ENCODE peak calls at places on chromosomes 2 and 18, in eight cellular contexts. One of them, this sample, is unnamed.
A peak's percentile ranks its signal among the peaks of the same experiment; 100 is the strongest.

GRCh38 chr18:7726522-7726921 is 159.4 kb downstream of the PTPRM start:
- DNase-seq in foreskin fibroblast: no peak
- DNase-seq in glutamatergic neuron: no peak
- DNase-seq in A549: no peak
- DNase-seq in BJ: no peak
- DNase-seq in kidney: no peak
- DNase-seq in uterus: no peak
- DNase-seq in transverse colon: no peak
- DNase-seq in this sample: no peak

GRCh38 chr2:158729873-158730620 is 65.1 kb upstream of the DAPL1 start:
- DNase-seq in BJ: no peak
- DNase-seq in uterus: no peak
- DNase-seq in transverse colon: no peak
- DNase-seq in foreskin fibroblast: no peak
- DNase-seq in A549: no peak
- DNase-seq in kidney: peak; percentile 58
- DNase-seq in glutamatergic neuron: no peak
- DNase-seq in this sample: no peak

GRCh38 chr18:37588289-37588688 is 22.7 kb upstream of the CELF4 start:
- DNase-seq in A549: no peak
- DNase-seq in BJ: no peak
- DNase-seq in transverse colon: no peak
- DNase-seq in glutamatergic neuron: no peak
- DNase-seq in kidney: no peak
- DNase-seq in foreskin fibroblast: no peak
- DNase-seq in uterus: no peak
- DNase-seq in this sample: no peak

GRCh38 chr2:227783404-227784138 is 30.1 kb upstream of the CCL20 start:
- DNase-seq in kidney: no peak
- DNase-seq in foreskin fibroblast: no peak
- DNase-seq in uterus: no peak
- DNase-seq in A549: no peak
- DNase-seq in BJ: no peak
- DNase-seq in glutamatergic neuron: no peak
- DNase-seq in transverse colon: no peak
- DNase-seq in this sample: no peak

GRCh38 chr18:34977787-34978532 is 63.3 kb upstream of the MAPRE2 start:
- DNase-seq in A549: no peak
- DNase-seq in kidney: peak; percentile 83
- DNase-seq in uterus: no peak
- DNase-seq in foreskin fibroblast: peak; percentile 51
- DNase-seq in transverse colon: peak; percentile 76
- DNase-seq in BJ: no peak
- DNase-seq in glutamatergic neuron: peak; percentile 86
- DNase-seq in this sample: peak; percentile 39

GRCh38 chr2:157793053-157793612 is 83.0 kb downstream of the ACVR1 start:
- DNase-seq in transverse colon: no peak
- DNase-seq in glutamatergic neuron: no peak
- DNase-seq in BJ: no peak
- DNase-seq in foreskin fibroblast: no peak
- DNase-seq in uterus: no peak
- DNase-seq in kidney: no peak
- DNase-seq in A549: no peak
- DNase-seq in this sample: no peak

GRCh38 chr2:74186038-74186437 is 7.4 kb upstream of the MOB1A start:
- DNase-seq in A549: no peak
- DNase-seq in uterus: no peak
- DNase-seq in BJ: no peak
- DNase-seq in transverse colon: peak; percentile 45
- DNase-seq in foreskin fibroblast: no peak
- DNase-seq in kidney: no peak
- DNase-seq in glutamatergic neuron: no peak
- DNase-seq in this sample: peak; percentile 48

GRCh38 chr2:44056947-44057346 is 61.2 kb upstream of the LRPPRC start:
- DNase-seq in BJ: no peak
- DNase-seq in A549: no peak
- DNase-seq in glutamatergic neuron: no peak
- DNase-seq in foreskin fibroblast: no peak
- DNase-seq in uterus: no peak
- DNase-seq in transverse colon: no peak
- DNase-seq in kidney: no peak
- DNase-seq in this sample: no peak

GRCh38 chr2:186365406-186365805 is 120.7 kb upstream of the ZC3H15 start:
- DNase-seq in foreskin fibroblast: no peak
- DNase-seq in transverse colon: no peak
- DNase-seq in A549: no peak
- DNase-seq in BJ: no peak
- DNase-seq in uterus: no peak
- DNase-seq in kidney: no peak
- DNase-seq in glutamatergic neuron: no peak
- DNase-seq in this sample: no peak

DNA sequence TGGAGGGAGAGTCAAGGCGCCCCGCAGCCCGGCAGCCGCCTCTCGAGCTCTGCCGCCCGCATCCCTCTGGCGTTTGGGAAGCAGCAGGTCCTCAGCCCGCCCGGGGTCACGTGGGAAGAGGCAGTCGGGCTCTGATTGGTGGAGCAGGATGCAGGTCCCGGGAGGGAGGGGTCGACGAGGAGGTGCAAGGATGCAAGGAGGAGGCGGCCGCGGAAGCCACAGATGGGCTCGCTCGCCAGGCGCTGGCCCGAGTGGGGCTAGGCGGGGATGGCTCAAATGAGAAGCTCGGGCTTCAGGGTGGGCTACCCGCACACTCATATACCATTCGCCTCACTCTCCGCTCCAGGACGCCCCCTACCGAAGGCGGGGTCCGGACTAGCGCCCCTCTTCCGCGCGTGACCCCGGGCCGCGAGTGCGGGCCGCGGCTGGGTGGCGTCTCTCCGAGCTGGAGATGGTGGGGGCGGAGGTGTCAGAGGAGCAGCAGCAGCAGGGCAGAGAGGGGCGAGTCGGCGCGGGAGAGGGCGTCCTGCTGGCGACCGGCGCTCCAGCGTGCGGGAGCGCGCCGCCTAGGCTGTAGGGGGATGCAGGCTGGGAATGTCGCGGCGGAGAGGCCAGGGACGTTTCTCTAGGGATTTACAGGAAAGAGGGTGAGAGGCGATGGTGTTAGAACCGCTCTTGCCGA is at the start of gene TMEFF2:
- DNase-seq in uterus: peak; percentile 49
- DNase-seq in kidney: peak; percentile 80
- DNase-seq in transverse colon: peak; percentile 16
- DNase-seq in A549: peak; percentile 95
- DNase-seq in glutamatergic neuron: peak; percentile 99
- DNase-seq in foreskin fibroblast: peak; percentile 96
- DNase-seq in BJ: no peak
- DNase-seq in this sample: peak; percentile 25
- TF ChIP-seq CTCF in uterus: no peak
- TF ChIP-seq CTCF in kidney: no peak
- TF ChIP-seq CTCF in transverse colon: no peak
- TF ChIP-seq CTCF in A549: peak; percentile 62
- TF ChIP-seq CTCF in glutamatergic neuron: peak; percentile 59
- TF ChIP-seq CTCF in foreskin fibroblast: peak; percentile 5
- TF ChIP-seq CTCF in BJ: peak; percentile 23
- TF ChIP-seq CTCF in this sample: no peak

GRCh38 chr2:218369374-218369773 is 12.7 kb upstream of the SLC11A1 start:
- DNase-seq in uterus: no peak
- DNase-seq in glutamatergic neuron: no peak
- DNase-seq in BJ: no peak
- DNase-seq in foreskin fibroblast: no peak
- DNase-seq in kidney: peak; percentile 22
- DNase-seq in transverse colon: no peak
- DNase-seq in A549: no peak
- DNase-seq in this sample: no peak

GRCh38 chr2:218368150-218368528 is 11.5 kb downstream of the CATIP start:
- DNase-seq in kidney: peak; percentile 73
- DNase-seq in transverse colon: no peak
- DNase-seq in glutamatergic neuron: no peak
- DNase-seq in BJ: no peak
- DNase-seq in A549: no peak
- DNase-seq in uterus: no peak
- DNase-seq in foreskin fibroblast: no peak
- DNase-seq in this sample: no peak

GRCh38 chr2:218368621-218369153 is 12.0 kb downstream of the CATIP start:
- DNase-seq in uterus: peak; percentile 63
- DNase-seq in transverse colon: peak; percentile 47
- DNase-seq in foreskin fibroblast: peak; percentile 43
- DNase-seq in kidney: peak; percentile 77
- DNase-seq in glutamatergic neuron: no peak
- DNase-seq in BJ: no peak
- DNase-seq in A549: no peak
- DNase-seq in this sample: no peak

GRCh38 chr2:218367415-218368149 is 10.9 kb downstream of the CATIP start:
- DNase-seq in kidney: peak; percentile 97
- DNase-seq in A549: peak; percentile 78
- DNase-seq in glutamatergic neuron: peak; percentile 78
- DNase-seq in uterus: peak; percentile 87
- DNase-seq in foreskin fibroblast: peak; percentile 85
- DNase-seq in transverse colon: peak; percentile 92
- DNase-seq in BJ: no peak
- DNase-seq in this sample: peak; percentile 74

GRCh38 chr2:218366621-218367414 is 10.2 kb downstream of the CATIP start:
- DNase-seq in foreskin fibroblast: no peak
- DNase-seq in transverse colon: no peak
- DNase-seq in uterus: no peak
- DNase-seq in BJ: no peak
- DNase-seq in A549: no peak
- DNase-seq in kidney: no peak
- DNase-seq in glutamatergic neuron: no peak
- DNase-seq in this sample: no peak
- TF ChIP-seq CTCF in foreskin fibroblast: no peak
- TF ChIP-seq CTCF in transverse colon: no peak
- TF ChIP-seq CTCF in uterus: no peak
- TF ChIP-seq CTCF in BJ: no peak
- TF ChIP-seq CTCF in A549: no peak
- TF ChIP-seq CTCF in kidney: no peak
- TF ChIP-seq CTCF in glutamatergic neuron: no peak
- TF ChIP-seq CTCF in this sample: no peak

DNA sequence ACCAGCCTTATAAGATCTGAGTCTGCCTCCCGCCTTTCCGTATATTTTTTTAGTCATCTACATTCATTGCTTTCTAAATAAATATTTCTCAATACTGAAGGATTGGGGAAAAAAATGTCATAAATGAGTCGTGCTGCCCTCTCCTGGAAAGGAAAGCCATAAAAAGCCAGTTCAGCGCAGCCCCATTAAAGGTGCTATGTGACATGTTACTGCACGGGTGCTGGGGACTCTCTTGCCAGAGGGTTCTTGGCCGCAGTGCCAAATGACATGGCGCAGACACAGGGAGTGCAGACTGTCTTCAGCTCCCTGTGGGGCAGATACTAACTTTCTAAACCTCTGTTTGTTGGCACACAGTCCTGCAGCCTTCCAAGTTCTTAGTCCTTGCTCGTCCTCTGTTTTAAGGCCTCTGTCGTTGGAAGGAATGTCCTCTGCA is 53.7 kb upstream of the MAP3K20 start:
- DNase-seq in kidney: no peak
- DNase-seq in uterus: no peak
- DNase-seq in A549: peak; percentile 35
- DNase-seq in foreskin fibroblast: peak; percentile 69
- DNase-seq in glutamatergic neuron: no peak
- DNase-seq in transverse colon: no peak
- DNase-seq in BJ: no peak
- DNase-seq in this sample: no peak
- TF ChIP-seq CTCF in kidney: no peak
- TF ChIP-seq CTCF in uterus: no peak
- TF ChIP-seq CTCF in A549: peak; percentile 81
- TF ChIP-seq CTCF in foreskin fibroblast: peak; percentile 32
- TF ChIP-seq CTCF in glutamatergic neuron: no peak
- TF ChIP-seq CTCF in transverse colon: no peak
- TF ChIP-seq CTCF in BJ: peak; percentile 57
- TF ChIP-seq CTCF in this sample: no peak

GRCh38 chr2:229752970-229753729 is 38.8 kb upstream of the DNER start:
- DNase-seq in A549: no peak
- DNase-seq in glutamatergic neuron: no peak
- DNase-seq in kidney: no peak
- DNase-seq in uterus: no peak
- DNase-seq in transverse colon: no peak
- DNase-seq in foreskin fibroblast: no peak
- DNase-seq in BJ: no peak
- DNase-seq in this sample: no peak

GRCh38 chr2:229748950-229749349 is 34.6 kb upstream of the DNER start:
- DNase-seq in foreskin fibroblast: no peak
- DNase-seq in kidney: no peak
- DNase-seq in glutamatergic neuron: no peak
- DNase-seq in transverse colon: no peak
- DNase-seq in uterus: no peak
- DNase-seq in A549: no peak
- DNase-seq in BJ: no peak
- DNase-seq in this sample: no peak
- TF ChIP-seq CTCF in foreskin fibroblast: no peak
- TF ChIP-seq CTCF in kidney: no peak
- TF ChIP-seq CTCF in glutamatergic neuron: no peak
- TF ChIP-seq CTCF in transverse colon: no peak
- TF ChIP-seq CTCF in uterus: no peak
- TF ChIP-seq CTCF in A549: no peak
- TF ChIP-seq CTCF in BJ: no peak
- TF ChIP-seq CTCF in this sample: no peak

GRCh38 chr18:78984941-78985784 is 5.5 kb downstream of the SALL3 start:
- DNase-seq in transverse colon: no peak
- DNase-seq in foreskin fibroblast: peak; percentile 10
- DNase-seq in glutamatergic neuron: peak; percentile 67
- DNase-seq in A549: peak; percentile 7
- DNase-seq in kidney: no peak
- DNase-seq in uterus: no peak
- DNase-seq in BJ: no peak
- DNase-seq in this sample: no peak

GRCh38 chr18:78981652-78981955 is 2.0 kb downstream of the SALL3 start:
- DNase-seq in BJ: no peak
- DNase-seq in foreskin fibroblast: no peak
- DNase-seq in transverse colon: no peak
- DNase-seq in glutamatergic neuron: no peak
- DNase-seq in kidney: no peak
- DNase-seq in A549: no peak
- DNase-seq in uterus: no peak
- DNase-seq in this sample: no peak

GRCh38 chr18:78983530-78983929 is 3.9 kb downstream of the SALL3 start:
- DNase-seq in glutamatergic neuron: no peak
- DNase-seq in A549: no peak
- DNase-seq in foreskin fibroblast: no peak
- DNase-seq in kidney: no peak
- DNase-seq in uterus: no peak
- DNase-seq in BJ: no peak
- DNase-seq in transverse colon: no peak
- DNase-seq in this sample: no peak

GRCh38 chr18:78982186-78982585 is 2.6 kb downstream of the SALL3 start:
- DNase-seq in uterus: no peak
- DNase-seq in glutamatergic neuron: no peak
- DNase-seq in kidney: no peak
- DNase-seq in A549: no peak
- DNase-seq in foreskin fibroblast: no peak
- DNase-seq in transverse colon: no peak
- DNase-seq in BJ: no peak
- DNase-seq in this sample: no peak

DNA sequence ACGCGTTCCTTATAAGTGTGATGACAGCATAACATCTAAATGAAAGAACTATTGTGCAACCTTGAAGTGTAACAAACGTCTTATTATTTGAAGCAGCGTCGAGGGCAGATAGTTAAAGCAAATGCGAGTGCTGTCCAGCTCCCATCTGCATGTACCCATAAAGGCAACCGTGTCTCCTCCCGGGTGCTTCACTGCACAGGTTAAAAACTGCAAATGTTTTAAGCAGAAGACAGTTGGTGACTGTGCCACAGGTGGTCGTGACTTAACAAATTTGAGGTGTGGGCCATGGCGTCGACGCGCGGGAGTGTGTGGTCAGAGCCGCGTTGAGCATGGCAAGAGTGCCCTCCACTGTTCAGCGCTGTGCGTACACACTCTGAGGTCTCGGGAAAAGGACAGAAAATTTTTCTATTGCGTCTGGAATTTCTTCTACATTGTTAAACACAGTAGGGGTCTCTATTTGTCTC is 6.4 kb downstream of the SALL3 start:
- DNase-seq in foreskin fibroblast: peak; percentile 28
- DNase-seq in A549: peak; percentile 10
- DNase-seq in glutamatergic neuron: peak; percentile 74
- DNase-seq in uterus: no peak
- DNase-seq in BJ: no peak
- DNase-seq in kidney: no peak
- DNase-seq in transverse colon: no peak
- DNase-seq in this sample: no peak
- TF ChIP-seq CTCF in foreskin fibroblast: peak; percentile 20
- TF ChIP-seq CTCF in A549: peak; percentile 51
- TF ChIP-seq CTCF in glutamatergic neuron: no peak
- TF ChIP-seq CTCF in uterus: no peak
- TF ChIP-seq CTCF in BJ: peak; percentile 27
- TF ChIP-seq CTCF in kidney: peak; percentile 58
- TF ChIP-seq CTCF in transverse colon: no peak
- TF ChIP-seq CTCF in this sample: no peak